ENCODE peak calls at places on chromosome 17, in four cellular contexts. H is stimulated activated CD8-positive, alpha-beta memory T cell treated with anti-CD3 and anti-CD28 coated beads, Interleukin-15, amount 100 ng/mL, for 1 hour; G is GM12865; S is Caco-2. R is an unnamed sample.

GRCh38 chr17:80219013-80219776 is 938 bp downstream of the SGSH start:
- DNase-seq in H (peak), G (peak), S (no peak), R (peak)

GRCh38 chr17:8362651-8363332 is 13.7 kb downstream of the KRABD2 start:
- DNase-seq in H (no peak), G (no peak), S (no peak), R (no peak)

GRCh38 chr17:51629232-51629631 is 368.9 kb downstream of the UTP18 start:
- DNase-seq in H (no peak), G (peak), S (no peak), R (no peak)

GRCh38 chr17:44314869-44315661 is 6.7 kb downstream of the RUNDC3A start:
- DNase-seq in H (no peak), G (peak), S (peak), R (no peak)

GRCh38 chr17:65667656-65668055 is 106.2 kb upstream of the AXIN2 start:
- DNase-seq in H (no peak), G (no peak), S (no peak), R (no peak)

GRCh38 chr17:15463363-15463762 is 4.1 kb downstream of the CDRT4 start:
- DNase-seq in H (no peak), G (no peak), S (no peak), R (no peak)

GRCh38 chr17:47654991-47655390 is 5.3 kb downstream of the KPNB1 start:
- DNase-seq in H (no peak), G (no peak), S (peak), R (no peak)

GRCh38 chr17:77892469-77893143 is 65.9 kb upstream of the TNRC6C start:
- DNase-seq in H (no peak), G (no peak), S (peak), R (no peak)

GRCh38 chr17:17275991-17276390 is 5.1 kb downstream of the COPS3 start:
- DNase-seq in H (no peak), G (no peak), S (no peak), R (peak)

GRCh38 chr17:2029911-2030778 is at the start of gene DPH1:
- DNase-seq in H (peak), G (peak), S (peak), R (peak)

GRCh38 chr17:68352041-68352440 is 60.7 kb downstream of the ARSG start:
- DNase-seq in H (no peak), G (no peak), S (no peak), R (no peak)

GRCh38 chr17:50440172-50440837 is 14.3 kb downstream of the ACSF2 start:
- DNase-seq in H (no peak), G (no peak), S (peak), R (no peak)

GRCh38 chr17:45031231-45032149 is 19.9 kb downstream of the DCAKD start:
- DNase-seq in H (no peak), G (peak), S (no peak), R (no peak)

GRCh38 chr17:50778471-50778870 is 11.2 kb upstream of the ANKRD40CL start:
- DNase-seq in H (no peak), G (no peak), S (no peak), R (no peak)

GRCh38 chr17:31172388-31172787 is 77.6 kb downstream of the NF1 start:
- DNase-seq in H (no peak), G (no peak), S (no peak), R (no peak)

GRCh38 chr17:40980594-40980993 is 3.5 kb downstream of the KRT40 start:
- DNase-seq in H (no peak), G (no peak), S (no peak), R (no peak)

GRCh38 chr17:80485846-80486245 is 9.4 kb upstream of the NPTX1 start:
- DNase-seq in H (no peak), G (peak), S (no peak), R (no peak)

GRCh38 chr17:51035436-51035835 is 85.2 kb downstream of the SPAG9 start:
- DNase-seq in H (no peak), G (peak), S (no peak), R (peak)

GRCh38 chr17:30290696-30291570 is 811 bp downstream of the BLMH start:
- DNase-seq in H (peak), G (peak), S (peak), R (no peak)

GRCh38 chr17:82184761-82185160 is 27.9 kb downstream of the CCDC57 start:
- DNase-seq in H (no peak), G (no peak), S (no peak), R (no peak)

GRCh38 chr17:601462-602303 is 113.0 kb downstream of the VPS53 start:
- DNase-seq in H (no peak), G (no peak), S (no peak), R (peak)

GRCh38 chr17:80942360-80943345 is 49.0 kb upstream of the CHMP6 start:
- DNase-seq in H (no peak), G (no peak), S (no peak), R (no peak)

GRCh38 chr17:34584805-34585416 is 5.5 kb downstream of the TMEM132E start:
- DNase-seq in H (no peak), G (peak), S (no peak), R (no peak)

GRCh38 chr17:65058615-65059014 is 2.1 kb upstream of the GNA13 start:
- DNase-seq in H (no peak), G (no peak), S (no peak), R (no peak)

GRCh38 chr17:42282478-42283080 is 5.7 kb upstream of the STAT5A start:
- DNase-seq in H (no peak), G (no peak), S (no peak), R (no peak)

GRCh38 chr17:47262586-47262985 is 9.0 kb downstream of the ITGB3 start:
- DNase-seq in H (no peak), G (peak), S (no peak), R (no peak)

GRCh38 chr17:76888661-76889060 is 20.5 kb downstream of the MGAT5B start:
- DNase-seq in H (no peak), G (no peak), S (no peak), R (no peak)

GRCh38 chr17:38731526-38732294 is 1.6 kb downstream of the CISD3 start:
- DNase-seq in H (no peak), G (no peak), S (no peak), R (no peak)

R was measured in MV-4-11.